ENCODE peak calls at places on chromosome X, in ten cellular contexts. R is trophoblast cell; B is NCI-H774; U is transverse colon; X is HEK293T; G is neural progenitor cell; P is T-cell; V is CD4-positive, alpha-beta T cell; D is stimulated activated CD8-positive, alpha-beta memory T cell treated with anti-CD3 and anti-CD28 coated beads, Interleukin-4, amount 100 ng/mL, for 24 hours; I is ovary. L is an unnamed sample.
A peak's percentile ranks its signal among the peaks of the same experiment; 100 is the strongest.

GRCh38 chrX:18286322-18286831 is 65.7 kb upstream of the BEND2 start:
- DNase-seq in I (no peak), R (no peak), D (no peak), V (no peak), X (no peak), P (no peak), G (no peak), U (no peak), B (no peak), L (no peak)

GRCh38 chrX:153381684-153382532 is 19.2 kb downstream of the PNMA6E start:
- DNase-seq in G (peak; percentile 43), I (peak; percentile 82), V (no peak), R (no peak), X (peak; percentile 49), D (no peak), B (peak; percentile 74), P (no peak), U (no peak), L (peak; percentile 86)

GRCh38 chrX:16786791-16787735 is 797 bp downstream of the TXLNG start:
- DNase-seq in D (peak; percentile 36), X (peak; percentile 25), R (no peak), P (peak; percentile 31), B (no peak), V (peak; percentile 21), G (peak; percentile 73), U (peak; percentile 38), I (peak; percentile 68), L (no peak)

GRCh38 chrX:9643807-9644206 is 121.8 kb downstream of the GPR143 start:
- DNase-seq in G (no peak), V (no peak), B (no peak), I (no peak), P (no peak), U (no peak), X (no peak), R (no peak), D (no peak), L (no peak)

GRCh38 chrX:100748133-100748532 is 16.2 kb upstream of the SYTL4 start:
- DNase-seq in V (no peak), I (no peak), D (no peak), G (no peak), P (no peak), X (no peak), B (no peak), R (no peak), U (no peak), L (no peak)

GRCh38 chrX:50075630-50076349 is 125.0 kb downstream of the AKAP4 start:
- DNase-seq in I (no peak), D (no peak), U (no peak), P (no peak), B (no peak), R (no peak), X (no peak), G (no peak), V (no peak), L (no peak)

GRCh38 chrX:50852524-50852923 is 38.5 kb upstream of the SHROOM4 start:
- DNase-seq in I (no peak), G (no peak), D (no peak), B (no peak), U (no peak), V (no peak), R (no peak), P (no peak), X (no peak), L (no peak)

GRCh38 chrX:68415289-68415688 is 18.0 kb downstream of the OPHN1 start:
- DNase-seq in R (no peak), D (no peak), U (no peak), V (no peak), X (no peak), I (no peak), P (no peak), B (no peak), G (no peak), L (no peak)

GRCh38 chrX:39752820-39753219 is 344.9 kb downstream of the BCOR start:
- DNase-seq in U (no peak), I (peak; percentile 52), R (no peak), X (no peak), P (no peak), B (peak; percentile 12), V (no peak), D (no peak), G (no peak), L (peak; percentile 47)

GRCh38 chrX:1398431-1399340 is 6.8 kb upstream of the SLC25A6 start:
- DNase-seq in B (no peak), G (no peak), V (no peak), D (no peak), X (no peak), I (peak; percentile 35), P (no peak), U (no peak), R (no peak), L (no peak)

GRCh38 chrX:14963447-14964236 is 90.4 kb downstream of the MOSPD2 start:
- DNase-seq in G (no peak), X (no peak), B (no peak), U (no peak), P (no peak), I (no peak), R (no peak), V (no peak), D (no peak), L (no peak)

GRCh38 chrX:114985967-114986592 is 31.3 kb downstream of the IL13RA2 start:
- DNase-seq in B (no peak), V (no peak), G (no peak), P (no peak), D (no peak), X (no peak), U (no peak), I (no peak), R (no peak), L (no peak)

GRCh38 chrX:1788300-1788911 is 173.5 kb downstream of the ASMT start:
- DNase-seq in B (no peak), I (no peak), R (no peak), D (no peak), P (no peak), V (no peak), G (no peak), U (no peak), X (no peak), L (no peak)

GRCh38 chrX:17412692-17413091 is 37.7 kb downstream of the NHS start:
- DNase-seq in I (no peak), V (no peak), B (no peak), R (peak; percentile 26), G (no peak), U (no peak), P (no peak), D (no peak), X (no peak), L (no peak)

GRCh38 chrX:137171626-137172025 is 137.8 kb upstream of the GPR101 start:
- DNase-seq in G (no peak), D (no peak), B (no peak), I (no peak), R (no peak), V (no peak), U (no peak), X (no peak), P (no peak), L (no peak)

GRCh38 chrX:70168238-70169188 is 8.8 kb upstream of the DGAT2L6 start:
- DNase-seq in D (no peak), U (no peak), B (no peak), I (peak; percentile 60), V (no peak), G (peak; percentile 26), X (peak; percentile 22), P (no peak), R (peak; percentile 2), L (no peak)

GRCh38 chrX:130110379-130111219 is at the start of gene ELF4:
- DNase-seq in R (no peak), I (peak; percentile 64), D (peak; percentile 41), X (peak; percentile 67), U (peak; percentile 65), V (peak; percentile 38), G (peak; percentile 42), B (peak; percentile 52), P (peak; percentile 23), L (no peak)

GRCh38 chrX:139642241-139642927 is 65.6 kb downstream of the MCF2 start:
- DNase-seq in X (no peak), B (no peak), U (no peak), G (peak; percentile 71), R (no peak), I (no peak), V (no peak), D (no peak), P (no peak), L (no peak)

GRCh38 chrX:11272290-11272689 is 20.9 kb upstream of the AMELX start:
- DNase-seq in X (no peak), B (no peak), V (no peak), D (no peak), I (no peak), U (no peak), G (no peak), R (no peak), P (no peak), L (no peak)